ENCODE peak calls at places on chromosome 19, in seven cellular contexts. N is adrenal gland, G is body of pancreas, U is fibroblast of lung, O is suprapubic skin, P is tibial artery, C is uterus. R is an unnamed sample.

GRCh38 chr19:56301152-56301551 is 13.5 kb downstream of the ZSCAN5A start:
- DNase-seq in N (no peak), G (no peak), U (no peak), O (no peak), P (no peak), C (no peak), R (no peak)

GRCh38 chr19:30102239-30102638 is 160.2 kb downstream of the URI1 start:
- DNase-seq in N (no peak), G (no peak), U (no peak), O (no peak), P (no peak), C (no peak), R (peak; percentile 38)

GRCh38 chr19:871446-872265 is 12.2 kb downstream of the CFD start:
- DNase-seq in N (peak; percentile 64), G (no peak), U (peak; percentile 41), O (no peak), P (no peak), C (no peak), R (no peak)

GRCh38 chr19:19134687-19135158 is 3.6 kb downstream of the TMEM161A start:
- DNase-seq in N (no peak), G (peak; percentile 79), U (no peak), O (no peak), P (no peak), C (no peak), R (no peak)

GRCh38 chr19:34484328-34484727 is 2.8 kb downstream of the WTIP start:
- DNase-seq in N (no peak), G (no peak), U (no peak), O (peak; percentile 51), P (peak; percentile 84), C (no peak), R (peak; percentile 73)

GRCh38 chr19:35040826-35041547 is 534 bp upstream of the HPN start:
- DNase-seq in N (peak; percentile 93), G (peak; percentile 96), U (no peak), O (peak; percentile 88), P (peak; percentile 89), C (peak; percentile 78), R (peak; percentile 92)

GRCh38 chr19:23795462-23795861 is 36.8 kb upstream of the ZNF681 start:
- DNase-seq in N (no peak), G (no peak), U (no peak), O (no peak), P (no peak), C (no peak), R (no peak)

GRCh38 chr19:31545766-31546165 is 196.5 kb upstream of the TSHZ3 start:
- DNase-seq in N (no peak), G (no peak), U (no peak), O (no peak), P (no peak), C (no peak), R (no peak)

GRCh38 chr19:2305424-2305823 is 2.5 kb downstream of the LINGO3 start:
- DNase-seq in N (no peak), G (no peak), U (no peak), O (peak; percentile 56), P (no peak), C (no peak), R (no peak)

GRCh38 chr19:32651729-32652140 is 23.2 kb downstream of the ANKRD27 start:
- DNase-seq in N (peak; percentile 63), G (no peak), U (peak; percentile 23), O (no peak), P (no peak), C (no peak), R (no peak)

GRCh38 chr19:801030-801860 is 4.0 kb downstream of the PTBP1 start:
- DNase-seq in N (peak; percentile 90), G (peak; percentile 87), U (peak; percentile 49), O (no peak), P (peak; percentile 94), C (peak; percentile 59), R (peak; percentile 90)

GRCh38 chr19:1118999-1119398 is 15.2 kb downstream of the GPX4 start:
- DNase-seq in N (no peak), G (no peak), U (no peak), O (no peak), P (no peak), C (no peak), R (no peak)

GRCh38 chr19:36266375-36266961 is 51.6 kb downstream of the ZNF146 start:
- DNase-seq in N (peak; percentile 45), G (peak; percentile 43), U (peak; percentile 18), O (no peak), P (no peak), C (peak; percentile 22), R (no peak)

GRCh38 chr19:2213799-2214198 is 22.3 kb downstream of the PLEKHJ1 start:
- DNase-seq in N (no peak), G (no peak), U (no peak), O (no peak), P (no peak), C (no peak), R (no peak)

GRCh38 chr19:58009666-58010301 is 7.2 kb upstream of the ZNF606 start:
- DNase-seq in N (peak; percentile 88), G (peak; percentile 84), U (peak; percentile 81), O (peak; percentile 76), P (peak; percentile 74), C (peak; percentile 92), R (peak; percentile 71)

GRCh38 chr19:22144394-22144793 is 52.4 kb downstream of the ZNF676 start:
- DNase-seq in N (no peak), G (no peak), U (peak; percentile 26), O (no peak), P (no peak), C (no peak), R (no peak)

GRCh38 chr19:15124572-15125231 is 17.5 kb downstream of the SYDE1 start:
- DNase-seq in N (no peak), G (peak; percentile 49), U (no peak), O (no peak), P (no peak), C (no peak), R (peak; percentile 91)

GRCh38 chr19:19554074-19555023 is 16.3 kb downstream of the CILP2 start:
- DNase-seq in N (no peak), G (peak; percentile 45), U (peak; percentile 36), O (no peak), P (peak; percentile 68), C (no peak), R (no peak)

GRCh38 chr19:49596954-49597702 is 6.1 kb downstream of the PRR12 start:
- DNase-seq in N (no peak), G (no peak), U (no peak), O (no peak), P (no peak), C (no peak), R (no peak)

GRCh38 chr19:17606786-17607185 is 51.3 kb downstream of the COLGALT1 start:
- DNase-seq in N (no peak), G (no peak), U (no peak), O (no peak), P (no peak), C (no peak), R (no peak)
- H3K4me3 ChIP-seq in N (peak overlapping the region; percentile 44), G (no peak overlapping the region), U (no peak overlapping the region), O (no peak overlapping the region), P (peak overlapping the region; percentile 32), C (no peak overlapping the region), R (no peak overlapping the region)

GRCh38 chr19:40702337-40703012 is 12.0 kb upstream of the NUMBL start:
- DNase-seq in N (peak; percentile 79), G (peak; percentile 57), U (peak; percentile 26), O (no peak), P (no peak), C (peak; percentile 59), R (no peak)
- H3K4me1 ChIP-seq in N (no peaks in the 10 kb centered on the region), G (no peaks in the 10 kb centered on the region), U (no peaks in the 10 kb centered on the region), O (no peaks in the 10 kb centered on the region), P (no peaks in the 10 kb centered on the region), C (no peaks in the 10 kb centered on the region), R (no peaks in the 10 kb centered on the region)

GRCh38 chr19:8242212-8242821 is 33.1 kb downstream of the CERS4 start:
- DNase-seq in N (no peak), G (no peak), U (no peak), O (no peak), P (no peak), C (no peak), R (no peak)
- H3K4me3 ChIP-seq in N (no peak overlapping the region), G (no peak overlapping the region), U (no peak overlapping the region), O (no peak overlapping the region), P (no peak overlapping the region), C (no peak overlapping the region), R (no peak overlapping the region)

GRCh38 chr19:38691938-38692457 is 44.5 kb downstream of the ACTN4 start:
- DNase-seq in N (peak; percentile 91), G (peak; percentile 58), U (peak; percentile 98), O (no peak), P (peak; percentile 96), C (peak; percentile 89), R (peak; percentile 95)

GRCh38 chr19:38695832-38696732 is 48.2 kb downstream of the CAPN12 start:
- DNase-seq in N (no peak), G (no peak), U (no peak), O (no peak), P (no peak), C (no peak), R (no peak)

GRCh38 chr19:38695319-38695683 is 47.9 kb downstream of the ACTN4 start:
- DNase-seq in N (no peak), G (no peak), U (no peak), O (no peak), P (no peak), C (no peak), R (no peak)

GRCh38 chr19:38692458-38693379 is 45.3 kb downstream of the ACTN4 start:
- DNase-seq in N (no peak), G (no peak), U (peak; percentile 41), O (peak; percentile 56), P (no peak), C (no peak), R (no peak)

GRCh38 chr19:38693380-38694223 is 46.2 kb downstream of the ACTN4 start:
- DNase-seq in N (no peak), G (peak; percentile 57), U (peak; percentile 93), O (peak; percentile 65), P (no peak), C (no peak), R (no peak)
- H3K4me1 ChIP-seq in N (peaks cover 38% of the 10 kb centered on the region), G (peaks cover 91% of the 10 kb centered on the region), U (peaks cover 21% of the 10 kb centered on the region), O (peaks cover 97% of the 10 kb centered on the region), P (peaks cover 92% of the 10 kb centered on the region), C (peaks cover 21% of the 10 kb centered on the region), R (peaks cover 3% of the 10 kb centered on the region)